ENCODE peak calls at places on chromosomes 13 and 19, in nine cellular contexts. H is neural progenitor cell, C is PC-3, M is trophoblast cell, V is mesendoderm, T is endodermal cell, G is neuronal stem cell, X is endothelial cell of umbilical vein, U is H1. N is an unnamed sample.

GRCh38 chr13:31008400-31009115 is 76.1 kb downstream of the TEX26 start:
- DNase-seq in M (no peak), V (no peak), U (no peak), C (no peak), X (no peak), G (no peak), T (peak), H (no peak), N (no peak)

GRCh38 chr19:15418112-15418587 is 638 bp downstream of the AKAP8L start:
- DNase-seq in G (no peak), H (peak), C (peak), V (peak), T (no peak), X (no peak), M (peak), U (no peak), N (peak)

GRCh38 chr13:63433546-63434150 is 2018.0 kb upstream of the PCDH20 start:
- DNase-seq in T (no peak), C (peak), G (no peak), H (no peak), U (no peak), V (no peak), M (no peak), X (peak), N (peak)

GRCh38 chr13:50788551-50788950 is 54.9 kb downstream of the DLEU7 start:
- DNase-seq in X (peak), U (no peak), V (no peak), M (no peak), T (no peak), H (no peak), G (no peak), C (no peak), N (no peak)

GRCh38 chr13:85798999-85799646 is at the start of gene SLITRK6:
- DNase-seq in G (peak), X (no peak), C (peak), M (peak), H (peak), U (peak), T (peak), V (peak), N (peak)

GRCh38 chr13:42883771-42884170 is 102.4 kb downstream of the FAM216B start:
- DNase-seq in M (peak), G (peak), V (peak), C (peak), H (peak), X (peak), U (no peak), T (peak), N (peak)

GRCh38 chr13:74067818-74068217 is 66.4 kb downstream of the KLF12 start:
- DNase-seq in H (no peak), T (no peak), M (peak), C (peak), U (no peak), X (no peak), V (no peak), G (no peak), N (no peak)

GRCh38 chr13:110125157-110125556 is 181.8 kb downstream of the COL4A1 start:
- DNase-seq in M (no peak), C (no peak), G (no peak), T (no peak), U (no peak), X (no peak), H (no peak), V (no peak), N (no peak)

GRCh38 chr13:86383151-86383550 is 583.9 kb upstream of the SLITRK6 start:
- DNase-seq in C (no peak), U (no peak), M (no peak), H (no peak), X (no peak), G (no peak), T (no peak), V (no peak), N (no peak)

GRCh38 chr13:44451109-44451508 is 77.5 kb downstream of the SERP2 start:
- DNase-seq in G (no peak), M (no peak), T (no peak), X (no peak), C (no peak), V (no peak), U (no peak), H (no peak), N (no peak)

GRCh38 chr13:38350114-38350617 is 515 bp downstream of the UFM1 start:
- DNase-seq in C (peak), M (peak), H (peak), T (no peak), X (no peak), V (peak), G (no peak), U (no peak), N (peak)

GRCh38 chr13:84399320-84400085 is 517.2 kb upstream of the SLITRK1 start:
- DNase-seq in C (peak), M (no peak), X (no peak), T (no peak), G (peak), V (peak), U (no peak), H (peak), N (no peak)

GRCh38 chr19:13526552-13526951 is 20.3 kb upstream of the CACNA1A start:
- DNase-seq in G (no peak), H (peak), T (peak), X (no peak), V (peak), U (peak), M (no peak), C (peak), N (no peak)

GRCh38 chr13:52405767-52406494 is at the start of gene THSD1:
- DNase-seq in C (peak), G (peak), V (peak), M (peak), X (peak), T (peak), H (peak), U (no peak), N (peak)

GRCh38 chr19:39223703-39224279 is 19.7 kb upstream of the SYCN start:
- DNase-seq in T (peak), M (peak), G (peak), H (peak), U (no peak), X (peak), C (peak), V (peak), N (peak)

GRCh38 chr19:10643968-10644290 is 10.2 kb upstream of the ILF3 start:
- DNase-seq in G (no peak), M (no peak), H (no peak), U (no peak), T (peak), X (peak), C (no peak), V (no peak), N (peak)

GRCh38 chr13:71374471-71375041 is 492.4 kb downstream of the DACH1 start:
- DNase-seq in C (no peak), U (no peak), M (no peak), G (no peak), T (no peak), X (no peak), V (peak), H (peak), N (no peak)
- H3K4me3 ChIP-seq in C (no peak), U (no peak), M (no peak), G (peak), T (no peak), X (no peak), V (no peak), H (no peak), N (no peak)

GRCh38 chr19:55678121-55678671 is 3.2 kb downstream of the EPN1 start:
- DNase-seq in T (no peak), U (no peak), H (no peak), X (no peak), M (peak), G (no peak), C (no peak), V (no peak), N (no peak)
- H3K9ac ChIP-seq in T (peak), U (no peak), H (peak), X (no peak), M (no peak), G (peak), C (no peak), V (no peak), N (peak)

GRCh38 chr13:48235100-48235813 is 2.3 kb downstream of the ITM2B start:
- DNase-seq in H (peak), T (peak), V (peak), C (peak), U (no peak), M (peak), G (no peak), X (peak), N (peak)
- H3K4me3 ChIP-seq in H (peak), T (peak), V (no peak), C (peak), U (peak), M (no peak), G (peak), X (peak), N (peak)

DNA sequence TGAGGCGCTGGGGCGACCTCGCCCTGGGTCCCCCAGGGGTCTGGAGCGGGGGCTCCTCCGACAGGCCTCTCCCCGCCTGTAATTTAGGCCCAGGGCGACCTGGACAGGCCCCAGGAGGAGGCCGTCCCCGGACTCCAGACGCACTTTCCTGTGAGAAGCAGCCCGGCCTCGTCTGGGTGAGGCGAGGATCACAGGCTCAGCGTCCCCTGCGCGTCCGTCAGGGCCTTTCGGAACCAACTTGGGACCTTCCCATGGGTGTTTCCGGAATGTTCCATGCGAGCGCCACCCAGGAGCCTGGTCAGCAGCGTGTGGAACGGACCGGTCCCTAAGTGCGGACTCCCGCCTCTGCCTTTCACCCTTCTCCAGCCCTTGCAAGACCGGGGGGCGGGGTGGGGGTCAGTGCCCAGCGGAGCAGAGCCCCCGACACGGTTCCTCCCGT is 1.0 kb upstream of the GRTP1 start:
- DNase-seq in U (no peak), H (no peak), V (no peak), M (no peak), T (no peak), X (no peak), G (no peak), C (no peak), N (no peak)
- H3K9ac ChIP-seq in U (no peak), H (no peak), V (peak), M (no peak), T (no peak), X (no peak), G (no peak), C (no peak), N (peak)

GRCh38 chr19:18192673-18193387 is at the start of gene MPV17L2:
- DNase-seq in T (peak), V (peak), H (peak), U (peak), X (peak), G (peak), C (peak), M (peak), N (peak)

GRCh38 chr19:18194208-18194530 is 1.2 kb downstream of the MPV17L2 start:
- DNase-seq in C (no peak), M (no peak), U (no peak), G (no peak), T (no peak), X (no peak), H (no peak), V (no peak), N (no peak)

GRCh38 chr19:18193388-18194207 is 580 bp downstream of the MPV17L2 start:
- DNase-seq in V (peak), T (peak), H (peak), M (no peak), C (peak), X (peak), U (no peak), G (no peak), N (peak)

GRCh38 chr19:18190278-18190677 is 2.7 kb upstream of the MPV17L2 start:
- DNase-seq in U (no peak), M (peak), T (no peak), G (no peak), X (no peak), C (no peak), H (no peak), V (no peak), N (no peak)

GRCh38 chr19:18191640-18192062 is 1.4 kb upstream of the MPV17L2 start:
- DNase-seq in X (no peak), V (no peak), C (no peak), T (no peak), G (no peak), U (no peak), H (no peak), M (peak), N (no peak)
- H3K4me3 ChIP-seq in X (no peak), V (no peak), C (peak), T (no peak), G (no peak), U (no peak), H (no peak), M (no peak), N (peak)

GRCh38 chr19:17429661-17430101 is 9.8 kb downstream of the MVB12A start:
- DNase-seq in T (no peak), V (no peak), C (no peak), H (no peak), X (no peak), M (no peak), U (no peak), G (no peak), N (no peak)

GRCh38 chr19:17436874-17437267 is 11.6 kb downstream of the TMEM221 start:
- DNase-seq in H (no peak), X (no peak), T (no peak), C (no peak), U (no peak), M (peak), V (no peak), G (no peak), N (no peak)

GRCh38 chr19:17435218-17435617 is 13.2 kb downstream of the TMEM221 start:
- DNase-seq in T (no peak), G (no peak), V (no peak), H (no peak), U (no peak), M (no peak), X (no peak), C (no peak), N (no peak)

GRCh38 chr19:17436094-17436873 is 12.2 kb downstream of the TMEM221 start:
- DNase-seq in V (no peak), X (no peak), H (no peak), C (no peak), M (peak), T (no peak), U (no peak), G (no peak), N (no peak)

GRCh38 chr19:17431417-17431816 is 11.6 kb downstream of the MVB12A start:
- DNase-seq in T (no peak), C (no peak), G (no peak), X (no peak), M (no peak), H (no peak), V (no peak), U (no peak), N (no peak)
- H3K9ac ChIP-seq in T (no peak), C (no peak), G (no peak), X (no peak), M (no peak), H (no peak), V (no peak), U (no peak), N (no peak)

DNA sequence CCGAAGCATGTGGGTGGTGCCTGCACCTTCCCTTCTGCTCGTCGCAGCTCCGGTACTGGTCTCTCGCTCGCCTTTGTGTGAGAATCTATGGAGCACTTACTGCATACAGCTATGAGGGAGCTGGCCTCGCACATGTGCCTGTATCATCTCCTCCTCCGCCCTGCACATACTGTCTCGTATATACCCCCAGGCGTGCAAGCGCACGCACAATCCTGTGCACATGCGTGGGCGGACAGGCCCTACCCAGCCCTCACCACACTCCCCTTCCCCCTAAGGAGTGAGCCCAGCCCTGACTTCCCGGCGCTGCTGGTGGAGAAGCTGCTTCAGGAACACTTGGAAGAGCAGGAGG is 8.7 kb downstream of the PIK3R2 start:
- DNase-seq in H (no peak), U (no peak), X (no peak), V (no peak), M (no peak), G (no peak), C (no peak), T (no peak), N (no peak)
- H3K4me3 ChIP-seq in H (no peak), U (no peak), X (no peak), V (no peak), M (no peak), G (no peak), C (no peak), T (no peak), N (peak)

DNA sequence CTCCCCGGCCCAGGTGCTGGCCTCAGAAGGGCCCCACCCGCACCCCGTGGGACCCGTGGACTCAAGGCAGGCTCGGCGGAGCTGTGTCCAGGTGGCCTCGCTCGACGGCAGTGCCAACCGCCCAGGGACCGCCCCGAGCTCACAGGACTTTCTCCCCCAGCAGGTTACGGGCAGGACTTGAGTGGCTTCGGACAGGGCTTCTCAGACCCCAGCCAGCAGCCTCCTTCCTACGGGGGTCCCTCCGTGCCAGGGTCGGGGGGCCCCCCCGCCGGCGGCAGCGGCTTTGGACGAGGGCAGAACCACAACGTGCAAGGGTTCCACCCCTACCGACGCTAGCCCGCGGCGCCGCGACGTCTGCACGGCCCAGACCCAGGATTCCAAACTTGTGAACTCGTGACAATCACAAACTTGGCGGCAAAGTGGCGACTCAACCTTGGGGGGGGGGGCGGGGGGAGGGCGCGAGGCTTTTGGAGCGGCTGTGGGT is 3.6 kb upstream of the RPS15 start:
- DNase-seq in X (no peak), U (no peak), G (no peak), C (no peak), T (no peak), V (no peak), H (no peak), M (no peak), N (no peak)
- H3K9ac ChIP-seq in X (no peak), U (no peak), G (no peak), C (no peak), T (no peak), V (no peak), H (no peak), M (no peak), N (no peak)

N was measured in adipocyte.